ENCODE peak calls at places on chromosome 1, in six cellular contexts. J, Q, L, N, V and D are unnamed samples.

GRCh38 chr1:155485945-155486344 is 76.7 kb downstream of the ASH1L start:
- DNase-seq in J (no peak), Q (no peak), L (no peak), N (no peak), V (peak), D (no peak)

GRCh38 chr1:99240621-99241020 is 23.7 kb upstream of the PLPPR4 start:
- DNase-seq in J (no peak), Q (no peak), L (no peak), N (no peak), V (no peak), D (no peak)

GRCh38 chr1:231423648-231424047 is 1.6 kb upstream of the EGLN1 start:
- DNase-seq in J (no peak), Q (peak), L (no peak), N (no peak), V (no peak), D (no peak)

GRCh38 chr1:171486048-171486519 is 754 bp downstream of the PRRC2C start:
- DNase-seq in J (no peak), Q (peak), L (no peak), N (peak), V (peak), D (no peak)

GRCh38 chr1:31366796-31367195 is 6.1 kb downstream of the FABP3 start:
- DNase-seq in J (no peak), Q (no peak), L (no peak), N (no peak), V (no peak), D (no peak)

GRCh38 chr1:207923561-207923960 is 12.6 kb upstream of the CD34 start:
- DNase-seq in J (no peak), Q (no peak), L (no peak), N (no peak), V (no peak), D (no peak)

GRCh38 chr1:211259596-211260126 is 495 bp downstream of the RCOR3 start:
- DNase-seq in J (peak), Q (peak), L (peak), N (peak), V (peak), D (peak)

GRCh38 chr1:55559802-55560201 is 344.6 kb upstream of the USP24 start:
- DNase-seq in J (no peak), Q (no peak), L (no peak), N (no peak), V (no peak), D (no peak)

GRCh38 chr1:115062542-115063004 is 26.7 kb downstream of the TSPAN2 start:
- DNase-seq in J (peak), Q (no peak), L (no peak), N (no peak), V (peak), D (peak)

GRCh38 chr1:212430955-212431394 is 1.7 kb upstream of the NENF start:
- DNase-seq in J (peak), Q (no peak), L (no peak), N (no peak), V (no peak), D (no peak)

GRCh38 chr1:183278736-183279591 is 92.9 kb downstream of the LAMC2 start:
- DNase-seq in J (no peak), Q (no peak), L (no peak), N (no peak), V (peak), D (no peak)